ENCODE peak calls at places on chromosomes 13 and 19, in four cellular contexts. M, L, Z and A are unnamed samples.

GRCh38 chr13:28396053-28396452 is 98.9 kb downstream of the FLT1 start:
- DNase-seq in M (no peak), L (no peak), Z (no peak), A (no peak)

GRCh38 chr13:63367522-63368198 is 1952.0 kb upstream of the PCDH20 start:
- DNase-seq in M (no peak), L (no peak), Z (no peak), A (no peak)

GRCh38 chr19:18700501-18701249 is 17.2 kb downstream of the CRTC1 start:
- DNase-seq in M (peak), L (peak), Z (peak), A (peak)

GRCh38 chr19:41226053-41226873 is 7.2 kb downstream of the AXL start:
- DNase-seq in M (peak), L (peak), Z (peak), A (peak)

GRCh38 chr19:49058592-49058991 is 1.0 kb upstream of the CGB7 start:
- DNase-seq in M (peak), L (no peak), Z (peak), A (peak)

GRCh38 chr13:96090240-96091101 is 564 bp downstream of the HS6ST3 start:
- DNase-seq in M (peak), L (no peak), Z (no peak), A (no peak)

GRCh38 chr19:19226663-19227062 is 14.9 kb downstream of the NCAN start:
- DNase-seq in M (no peak), L (no peak), Z (no peak), A (no peak)

GRCh38 chr19:33960566-33960965 is 163.9 kb downstream of the KCTD15 start:
- DNase-seq in M (no peak), L (no peak), Z (no peak), A (no peak)

GRCh38 chr13:51793570-51794273 is 10.2 kb downstream of the DHRS12 start:
- DNase-seq in M (no peak), L (no peak), Z (no peak), A (no peak)

GRCh38 chr19:44757057-44757734 is 8.7 kb downstream of the BCL3 start:
- DNase-seq in M (peak), L (no peak), Z (no peak), A (no peak)

GRCh38 chr19:43367822-43368221 is 14.3 kb downstream of the CD177 start:
- DNase-seq in M (no peak), L (no peak), Z (no peak), A (no peak)